ENCODE peak calls at places on chromosome 1, in six cellular contexts. V is NCI-H1417, C is cardiac fibroblast, L is HL-60, K is fibroblast of mammary gland, E is pulmonary artery endothelial cell. X is an unnamed sample.
A peak's percentile ranks its signal among the peaks of the same experiment; 100 is the strongest.

GRCh38 chr1:182608850-182609610 is 4.8 kb upstream of the RGS16 start:
- DNase-seq in V (no peak), C (peak; percentile 53), L (no peak), K (peak; percentile 49), E (no peak), X (no peak)

GRCh38 chr1:16402742-16403141 is 34.5 kb downstream of the SPATA21 start:
- DNase-seq in V (no peak), C (no peak), L (no peak), K (peak; percentile 25), E (no peak), X (no peak)

GRCh38 chr1:2231667-2232254 is 3.6 kb downstream of the SKI start:
- DNase-seq in V (no peak), C (peak; percentile 88), L (peak; percentile 79), K (peak; percentile 78), E (no peak), X (peak; percentile 77)

GRCh38 chr1:194281372-194281771 is 1095.0 kb upstream of the B3GALT2 start:
- DNase-seq in V (no peak), C (no peak), L (no peak), K (no peak), E (no peak), X (no peak)

GRCh38 chr1:151513626-151514101 is 2.5 kb downstream of the CGN start:
- DNase-seq in V (no peak), C (no peak), L (peak; percentile 15), K (peak; percentile 19), E (no peak), X (no peak)

GRCh38 chr1:69410457-69410850 is 157.3 kb upstream of the LRRC7 start:
- DNase-seq in V (no peak), C (no peak), L (no peak), K (no peak), E (no peak), X (no peak)

GRCh38 chr1:1833916-1834325 is 55.7 kb upstream of the NADK start:
- DNase-seq in V (no peak), C (no peak), L (no peak), K (peak; percentile 69), E (no peak), X (peak; percentile 17)

GRCh38 chr1:189429610-189430009 is 1048.1 kb downstream of the BRINP3 start:
- DNase-seq in V (no peak), C (peak; percentile 61), L (peak; percentile 8), K (peak; percentile 0), E (no peak), X (peak; percentile 34)

GRCh38 chr1:48761986-48762385 is 14.7 kb downstream of the BEND5 start:
- DNase-seq in V (no peak), C (peak; percentile 6), L (no peak), K (peak; percentile 62), E (no peak), X (no peak)

GRCh38 chr1:153348511-153349362 is at the start of gene PGLYRP4:
- DNase-seq in V (no peak), C (no peak), L (no peak), K (no peak), E (no peak), X (no peak)

GRCh38 chr1:36155560-36156328 is at the start of gene MAP7D1:
- DNase-seq in V (peak; percentile 83), C (peak; percentile 89), L (peak; percentile 70), K (peak; percentile 80), E (no peak), X (peak; percentile 77)

GRCh38 chr1:192151176-192151575 is 7.1 kb upstream of the RGS18 start:
- DNase-seq in V (no peak), C (no peak), L (no peak), K (no peak), E (no peak), X (no peak)

GRCh38 chr1:201759194-201759814 is 69.7 kb upstream of the IPO9 start:
- DNase-seq in V (no peak), C (peak; percentile 63), L (no peak), K (peak; percentile 71), E (no peak), X (no peak)

GRCh38 chr1:59692591-59692990 is 122.2 kb upstream of the HOOK1 start:
- DNase-seq in V (peak; percentile 26), C (peak; percentile 94), L (peak; percentile 71), K (peak; percentile 97), E (no peak), X (no peak)

GRCh38 chr1:218499021-218499691 is 154.0 kb downstream of the TGFB2 start:
- DNase-seq in V (no peak), C (peak; percentile 62), L (no peak), K (peak; percentile 73), E (no peak), X (no peak)

GRCh38 chr1:187641463-187641862 is 812.7 kb downstream of the PLA2G4A start:
- DNase-seq in V (no peak), C (no peak), L (no peak), K (no peak), E (no peak), X (no peak)

GRCh38 chr1:109365642-109366204 is 32.0 kb downstream of the SORT1 start:
- DNase-seq in V (no peak), C (no peak), L (no peak), K (no peak), E (no peak), X (no peak)

GRCh38 chr1:27555700-27556424 is 48.1 kb downstream of the AHDC1 start:
- DNase-seq in V (peak; percentile 65), C (peak; percentile 83), L (peak; percentile 27), K (no peak), E (no peak), X (no peak)

GRCh38 chr1:243582321-243582720 is 267.7 kb downstream of the AKT3 start:
- DNase-seq in V (no peak), C (peak; percentile 41), L (no peak), K (peak; percentile 56), E (no peak), X (no peak)

GRCh38 chr1:117467336-117467735 is 100.1 kb downstream of the MAN1A2 start:
- DNase-seq in V (no peak), C (no peak), L (no peak), K (no peak), E (peak; percentile 3), X (no peak)

GRCh38 chr1:25544819-25545218 is 1.4 kb downstream of the LDLRAP1 start:
- DNase-seq in V (no peak), C (peak; percentile 24), L (no peak), K (no peak), E (no peak), X (peak; percentile 53)

GRCh38 chr1:170213598-170213997 is 67.8 kb downstream of the NTMT2 start:
- DNase-seq in V (no peak), C (no peak), L (no peak), K (no peak), E (no peak), X (no peak)

GRCh38 chr1:39988618-39989343 is 33.8 kb downstream of the MFSD2A start:
- DNase-seq in V (no peak), C (no peak), L (no peak), K (no peak), E (no peak), X (no peak)

GRCh38 chr1:1068374-1069060 is 5.6 kb downstream of the RNF223 start:
- DNase-seq in V (peak; percentile 66), C (no peak), L (no peak), K (no peak), E (no peak), X (no peak)

GRCh38 chr1:185734929-185735666 is 907 bp downstream of the HMCN1 start:
- DNase-seq in V (no peak), C (peak; percentile 38), L (no peak), K (peak; percentile 34), E (no peak), X (no peak)

GRCh38 chr1:14954210-14954609 is 199.3 kb upstream of the TMEM51 start:
- DNase-seq in V (no peak), C (peak; percentile 56), L (no peak), K (peak; percentile 25), E (no peak), X (no peak)

GRCh38 chr1:94092210-94092613 is 28.7 kb downstream of the ABCA4 start:
- DNase-seq in V (peak; percentile 35), C (peak; percentile 92), L (no peak), K (peak; percentile 17), E (peak; percentile 99), X (peak; percentile 70)

GRCh38 chr1:198165927-198166647 is 9.3 kb downstream of the NEK7 start:
- DNase-seq in V (no peak), C (no peak), L (no peak), K (peak; percentile 25), E (no peak), X (no peak)

GRCh38 chr1:228782662-228783414 is 47.6 kb downstream of the RHOU start:
- DNase-seq in V (no peak), C (peak; percentile 65), L (no peak), K (peak; percentile 74), E (no peak), X (no peak)

GRCh38 chr1:234372011-234372757 is 1.1 kb upstream of the COA6 start:
- DNase-seq in V (no peak), C (no peak), L (peak; percentile 41), K (no peak), E (no peak), X (no peak)

GRCh38 chr1:204241050-204241449 is 27.3 kb upstream of the GOLT1A start:
- DNase-seq in V (no peak), C (no peak), L (no peak), K (no peak), E (no peak), X (no peak)

GRCh38 chr1:62128765-62129164 is 65.9 kb upstream of the L1TD1 start:
- DNase-seq in V (no peak), C (no peak), L (no peak), K (no peak), E (no peak), X (no peak)

GRCh38 chr1:85936057-85936456 is 220.5 kb downstream of the COL24A1 start:
- DNase-seq in V (no peak), C (no peak), L (no peak), K (no peak), E (no peak), X (no peak)

X was measured in cerebellar cortex.